ENCODE peak calls at places on chromosomes 1 and 21, in eight cellular contexts. Q is sigmoid colon, G is transverse colon, A is stomach, N is ovary, W is A549, H is GM12878, D is tibial nerve. X is an unnamed sample.

GRCh38 chr21:37564924-37565529 is 198.5 kb downstream of the DYRK1A start:
- DNase-seq in W (no peak), H (no peak), G (no peak), N (no peak), A (no peak), D (no peak), Q (no peak), X (peak; percentile 29)

GRCh38 chr1:188170446-188170845 is 1341.7 kb downstream of the PLA2G4A start:
- DNase-seq in H (no peak), D (no peak), Q (no peak), W (no peak), A (no peak), G (no peak), N (no peak), X (no peak)

GRCh38 chr1:48066951-48067350 is 69.8 kb upstream of the TRABD2B start:
- DNase-seq in A (no peak), N (no peak), H (no peak), D (no peak), Q (no peak), G (no peak), W (no peak), X (no peak)

GRCh38 chr1:21337010-21337437 is 46.8 kb upstream of the ECE1 start:
- DNase-seq in G (peak; percentile 7), D (no peak), A (no peak), N (no peak), W (no peak), H (no peak), Q (peak; percentile 68), X (no peak)

GRCh38 chr21:21096956-21097355 is 98.7 kb downstream of the NCAM2 start:
- DNase-seq in W (no peak), G (no peak), N (no peak), H (no peak), Q (no peak), D (no peak), A (no peak), X (no peak)

GRCh38 chr1:244837597-244838258 is 2.3 kb downstream of the COX20 start:
- DNase-seq in H (no peak), D (no peak), A (no peak), N (no peak), Q (no peak), W (no peak), G (no peak), X (no peak)

GRCh38 chr1:205505076-205505729 is 734 bp downstream of the CDK18 start:
- DNase-seq in N (no peak), A (no peak), W (peak; percentile 41), G (no peak), H (no peak), Q (no peak), D (no peak), X (no peak)

GRCh38 chr1:31830065-31830464 is 14.2 kb upstream of the SPOCD1 start:
- DNase-seq in D (no peak), N (no peak), W (no peak), G (no peak), Q (no peak), A (no peak), H (no peak), X (no peak)

DNA sequence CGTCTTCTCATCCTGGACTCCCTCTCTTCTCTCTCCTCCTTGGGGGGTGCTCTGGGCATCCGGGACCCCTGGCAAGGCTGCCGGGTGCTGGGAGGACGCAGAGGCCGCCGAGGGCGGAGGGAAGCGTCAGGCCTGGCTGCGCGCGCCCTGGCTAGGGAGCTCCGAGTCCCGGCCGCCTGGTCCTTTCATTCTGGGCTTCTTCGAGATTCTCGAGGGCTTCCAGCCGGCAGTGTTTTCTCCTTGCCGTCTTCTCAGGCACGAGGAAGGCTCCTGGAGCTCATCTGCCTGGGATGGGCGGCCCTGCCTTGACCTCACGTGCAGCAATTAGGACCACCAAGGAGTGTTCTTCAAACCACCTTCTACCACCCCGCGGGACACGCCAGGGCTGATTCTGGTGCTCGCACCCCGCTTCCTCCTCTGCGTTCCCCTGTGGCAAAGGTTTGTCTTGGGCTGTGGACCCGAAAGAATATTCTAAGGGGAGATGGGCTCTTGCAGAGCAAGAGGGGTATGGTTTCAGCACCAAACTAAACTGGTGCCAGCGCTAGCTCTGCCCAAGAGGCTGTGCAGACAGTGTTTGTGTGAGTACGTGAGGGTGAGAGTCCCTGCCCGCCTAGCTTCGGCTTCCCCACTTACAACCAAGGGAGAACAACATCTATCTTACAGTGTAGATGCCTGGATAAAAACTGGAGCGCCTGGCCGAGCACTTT is 36.5 kb downstream of the PIK3CD start:
- DNase-seq in N (peak; percentile 56), D (no peak), Q (no peak), W (no peak), A (peak; percentile 39), H (no peak), G (peak; percentile 19), X (peak; percentile 87)
- TF ChIP-seq POLR2A in N (no peak), D (no peak), Q (no peak), W (no peak), A (no peak), H (no peak), G (no peak), X (no peak)

DNA sequence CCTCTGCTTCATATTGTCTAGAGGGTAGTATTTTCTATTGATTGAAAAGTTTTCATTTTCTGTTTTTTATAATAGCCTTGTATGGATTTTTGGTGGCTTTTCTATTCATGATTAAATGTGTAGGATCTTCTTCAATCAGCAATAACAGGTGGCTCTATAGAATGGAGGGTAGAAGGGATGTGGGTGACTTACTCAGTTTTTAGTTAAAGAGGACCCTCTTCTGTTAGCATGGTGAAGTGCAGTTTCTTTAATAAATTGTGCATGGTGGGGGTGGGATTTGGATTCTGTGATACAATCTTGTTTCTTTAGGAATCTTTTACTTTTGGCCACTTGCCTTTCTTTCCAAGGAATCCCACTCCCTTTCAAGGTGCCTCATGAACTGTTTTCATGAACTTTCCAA is 64.7 kb downstream of the SLC35A3 start:
- DNase-seq in D (no peak), W (peak; percentile 22), Q (no peak), A (no peak), G (no peak), H (no peak), N (no peak), X (no peak)
- TF ChIP-seq CTCF in D (no peak), W (peak; percentile 28), Q (no peak), A (no peak), G (no peak), H (peak; percentile 57), N (no peak), X (no peak)

DNA sequence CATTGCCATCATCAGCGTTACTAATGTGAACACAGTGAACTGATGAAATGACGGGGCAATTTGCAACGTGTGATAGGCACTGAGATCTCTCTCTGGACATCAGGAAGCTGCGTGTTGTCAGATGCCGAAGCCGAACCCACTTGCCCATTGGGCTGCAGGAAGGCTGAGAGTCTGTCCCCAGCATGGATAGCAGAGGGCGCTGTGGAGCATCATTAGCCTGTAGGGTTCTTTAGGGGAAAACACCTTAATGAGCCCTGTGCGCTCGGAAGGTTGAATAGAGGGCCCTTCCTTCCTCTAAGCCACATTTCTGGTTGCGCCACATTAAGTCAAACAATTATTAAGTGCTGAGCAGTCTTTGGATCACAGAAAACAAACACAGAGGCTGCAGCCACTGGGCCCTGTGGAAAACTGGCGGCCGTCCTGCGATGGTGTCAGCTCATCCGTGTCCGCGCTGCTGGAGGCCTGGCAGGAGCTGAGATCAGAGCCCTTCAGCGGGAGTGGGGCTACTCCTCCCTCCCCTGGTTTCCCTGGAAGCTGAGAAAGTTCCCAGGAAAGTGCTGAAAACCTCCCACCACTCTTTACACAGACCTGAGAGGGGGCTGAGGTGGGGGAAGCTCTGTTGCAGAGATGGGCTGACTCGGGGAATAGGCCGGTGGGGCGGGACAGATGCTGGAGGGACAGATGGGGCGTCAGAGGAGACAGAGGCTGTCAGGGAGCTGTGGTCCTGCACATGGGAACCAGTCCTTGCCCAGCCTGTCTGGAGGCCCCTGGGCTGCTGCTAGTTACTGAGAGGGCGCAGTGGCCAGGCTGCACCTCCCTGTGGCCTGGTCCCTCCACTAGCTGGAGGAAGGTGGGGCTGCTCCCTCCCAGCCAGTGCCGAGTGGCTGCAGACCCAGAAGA is 12.7 kb downstream of the TFF2 start:
- DNase-seq in A (peak; percentile 90), Q (peak; percentile 75), H (no peak), D (peak; percentile 79), W (peak; percentile 5), G (peak; percentile 88), N (peak; percentile 66), X (peak; percentile 79)
- TF ChIP-seq EP300 in A (no peak), Q (no peak), H (no peak), D (no peak), W (no peak), G (no peak), N (no peak), X (no peak)

GRCh38 chr1:201982923-201983805 is 716 bp downstream of the RNPEP start:
- DNase-seq in N (peak; percentile 83), W (peak; percentile 88), H (no peak), D (peak; percentile 55), G (peak; percentile 83), A (peak; percentile 74), Q (peak; percentile 90), X (peak; percentile 94)
- TF ChIP-seq POLR2A in N (no peak), W (peak; percentile 67), H (no peak), D (no peak), G (peak; percentile 77), A (no peak), Q (no peak), X (no peak)

DNA sequence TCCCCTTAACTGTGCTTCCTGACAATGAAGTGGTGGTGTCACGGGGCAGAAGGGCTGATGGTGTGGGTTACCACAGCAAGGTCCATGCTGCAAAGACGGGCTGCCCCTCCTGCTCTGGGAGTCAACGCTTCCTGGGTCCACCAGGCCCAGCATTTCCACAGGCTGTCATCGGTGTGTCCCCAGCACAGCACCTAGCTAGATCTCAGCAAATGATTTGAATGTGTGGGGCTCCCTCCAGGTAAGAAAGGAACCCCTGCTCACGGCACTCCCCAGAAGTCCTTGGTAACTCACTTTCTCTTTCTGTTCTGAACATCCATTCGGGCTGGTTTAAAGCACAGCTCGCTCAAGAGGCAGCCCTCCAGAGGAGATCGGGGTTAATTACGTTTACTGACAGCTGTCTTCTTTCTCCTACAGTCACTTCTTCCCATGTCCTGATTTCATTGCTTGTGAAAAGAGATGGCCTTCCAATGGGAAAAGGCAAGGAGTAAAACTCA is 27.3 kb downstream of the HIVEP3 start:
- DNase-seq in G (peak; percentile 30), A (peak; percentile 41), D (no peak), H (peak; percentile 68), Q (no peak), N (no peak), W (no peak), X (no peak)
- TF ChIP-seq CTCF in G (peak; percentile 31), A (no peak), D (no peak), H (peak; percentile 41), Q (no peak), N (no peak), W (no peak), X (no peak)

GRCh38 chr1:161988413-161988812 is 35.3 kb downstream of the OLFML2B start:
- DNase-seq in Q (peak; percentile 80), W (no peak), D (no peak), G (no peak), N (no peak), H (no peak), A (no peak), X (no peak)

GRCh38 chr1:161989108-161989507 is 34.6 kb downstream of the OLFML2B start:
- DNase-seq in N (no peak), W (no peak), D (no peak), H (no peak), Q (no peak), G (no peak), A (no peak), X (no peak)

GRCh38 chr1:161987872-161988271 is 35.8 kb downstream of the OLFML2B start:
- DNase-seq in H (no peak), G (peak; percentile 14), W (no peak), Q (peak; percentile 91), A (no peak), D (no peak), N (no peak), X (no peak)

GRCh38 chr1:161987303-161987702 is 36.4 kb downstream of the OLFML2B start:
- DNase-seq in N (no peak), Q (no peak), G (no peak), W (no peak), H (no peak), A (no peak), D (no peak), X (no peak)

GRCh38 chr1:161989801-161990200 is 33.9 kb downstream of the OLFML2B start:
- DNase-seq in D (no peak), Q (no peak), N (no peak), G (no peak), H (no peak), W (no peak), A (no peak), X (no peak)
- TF ChIP-seq EP300 in D (no peak), Q (no peak), N (no peak), G (no peak), H (no peak), W (no peak), A (no peak), X (no peak)

X was measured in upper lobe of left lung.